ENCODE peak calls at places on chromosome 11, in ten cellular contexts. F is EH; Y is bronchial epithelial cell; G is LoVo; Z is activated effector memory CD4-positive, alpha-beta T cell treated with Interleukin-2 at 50 U/mL for 16 hours; T is NCI-H510A treated with DMSO at 0.1 percent for 48 hours; S is stimulated activated CD8-positive, alpha-beta memory T cell treated with anti-CD3 and anti-CD28 coated beads, Interleukin-2, amount 100 ng/mL, for 1 hour; X is AG09319; N is NCI-H1694 treated with DMSO at 0.1 percent for 48 hours; J is NCI-H1105. R is an unnamed sample.

GRCh38 chr11:94926698-94927237 is 46.6 kb downstream of the CWC15 start:
- DNase-seq in N (no peak), F (peak), Y (no peak), G (no peak), X (peak), Z (no peak), J (no peak), S (no peak), T (no peak), R (no peak)

GRCh38 chr11:12123177-12123576 is 12.8 kb downstream of the MICAL2 start:
- DNase-seq in X (no peak), Z (no peak), N (no peak), G (no peak), S (no peak), J (no peak), F (peak), T (no peak), Y (peak), R (no peak)

GRCh38 chr11:109033627-109034340 is 368.9 kb downstream of the DDX10 start:
- DNase-seq in N (no peak), Y (peak), G (no peak), X (peak), F (peak), S (no peak), J (no peak), Z (no peak), T (no peak), R (no peak)

GRCh38 chr11:50333861-50334260 is 301.2 kb downstream of the OR4C45 start:
- DNase-seq in X (no peak), T (no peak), Z (no peak), Y (peak), J (no peak), F (no peak), G (no peak), S (no peak), N (no peak), R (no peak)

GRCh38 chr11:60899021-60899936 is 7.1 kb downstream of the PRPF19 start:
- DNase-seq in J (peak), T (peak), Z (no peak), G (peak), F (peak), S (no peak), N (peak), Y (peak), X (peak), R (no peak)

GRCh38 chr11:61778357-61778886 is 14.0 kb downstream of the TMEM258 start:
- DNase-seq in T (no peak), X (no peak), Y (no peak), N (no peak), G (no peak), Z (no peak), S (no peak), J (no peak), F (no peak), R (no peak)

GRCh38 chr11:75403983-75404658 is 4.8 kb downstream of the RPS3 start:
- DNase-seq in Y (no peak), T (no peak), Z (no peak), N (no peak), S (no peak), F (no peak), X (no peak), G (no peak), J (no peak), R (no peak)

GRCh38 chr11:66951927-66952337 is 6.3 kb downstream of the PC start:
- DNase-seq in T (peak), S (no peak), G (no peak), J (peak), F (peak), Z (no peak), X (no peak), Y (no peak), N (peak), R (peak)

GRCh38 chr11:45378516-45378915 is 92.4 kb upstream of the SYT13 start:
- DNase-seq in F (no peak), Y (no peak), Z (no peak), X (no peak), N (no peak), J (no peak), T (no peak), S (no peak), G (no peak), R (no peak)

GRCh38 chr11:118012083-118012669 is 26.0 kb downstream of the IL10RA start:
- DNase-seq in Z (no peak), Y (peak), F (peak), T (no peak), S (no peak), X (no peak), G (no peak), N (peak), J (no peak), R (no peak)

GRCh38 chr11:120022617-120023016 is 115.3 kb downstream of the TRIM29 start:
- DNase-seq in J (no peak), Z (no peak), F (no peak), S (no peak), T (no peak), Y (no peak), X (no peak), N (no peak), G (no peak), R (no peak)

GRCh38 chr11:124402326-124402922 is 3.6 kb upstream of the OR8B3 start:
- DNase-seq in Z (no peak), G (peak), X (peak), N (peak), J (peak), F (peak), T (no peak), Y (peak), S (no peak), R (no peak)

GRCh38 chr11:60165538-60165937 is 17.3 kb downstream of the MS4A6A start:
- DNase-seq in J (no peak), T (no peak), Z (no peak), N (no peak), X (no peak), F (no peak), S (no peak), G (no peak), Y (no peak), R (no peak)

GRCh38 chr11:61959026-61959608 is 8.3 kb downstream of the FTH1 start:
- DNase-seq in X (no peak), Y (peak), Z (no peak), G (peak), S (no peak), T (no peak), N (no peak), F (no peak), J (no peak), R (no peak)

GRCh38 chr11:1090600-1091331 is 16.1 kb downstream of the MUC2 start:
- DNase-seq in Z (no peak), X (no peak), T (no peak), J (no peak), F (no peak), N (no peak), G (no peak), S (no peak), Y (no peak), R (no peak)

GRCh38 chr11:94131363-94132115 is 2.9 kb downstream of the PANX1 start:
- DNase-seq in S (no peak), T (peak), J (peak), G (no peak), Y (peak), X (no peak), Z (no peak), N (no peak), F (peak), R (no peak)

GRCh38 chr11:22539851-22540376 is 85.7 kb downstream of the FANCF start:
- DNase-seq in Z (no peak), G (no peak), N (peak), Y (peak), S (no peak), F (no peak), J (peak), T (peak), X (no peak), R (no peak)

GRCh38 chr11:46977038-46977818 is 40.7 kb downstream of the CSTPP1 start:
- DNase-seq in N (no peak), X (no peak), Z (no peak), S (no peak), J (no peak), T (no peak), G (no peak), F (no peak), Y (no peak), R (no peak)

GRCh38 chr11:45243931-45244330 is 42.2 kb downstream of the SYT13 start:
- DNase-seq in Y (no peak), N (no peak), F (no peak), G (no peak), X (no peak), Z (no peak), J (no peak), S (no peak), T (no peak), R (no peak)

GRCh38 chr11:75351541-75352416 is at the start of gene ARRB1:
- DNase-seq in N (no peak), Z (peak), S (no peak), F (peak), Y (no peak), J (no peak), T (peak), G (peak), X (no peak), R (no peak)

GRCh38 chr11:69380451-69380901 is 86.5 kb downstream of the MYEOV start:
- DNase-seq in T (no peak), S (no peak), X (no peak), N (no peak), J (no peak), Y (no peak), F (no peak), Z (no peak), G (no peak), R (no peak)

GRCh38 chr11:7170431-7170830 is 81.3 kb upstream of the SYT9 start:
- DNase-seq in F (no peak), S (no peak), Y (no peak), X (no peak), T (no peak), N (no peak), J (no peak), Z (no peak), G (no peak), R (no peak)

GRCh38 chr11:108620958-108621772 is 27.6 kb upstream of the EXPH5 start:
- DNase-seq in T (no peak), F (peak), Y (peak), J (no peak), X (no peak), Z (no peak), N (no peak), G (peak), S (no peak), R (no peak)